ENCODE peak calls at places on chromosomes 5 and 9, in four cellular contexts. One of them, this sample, is unnamed.

GRCh38 chr5:40227366-40227765 is 452.3 kb upstream of the PTGER4 start:
- DNase-seq in GM12865: no peak
- DNase-seq in AG09319: no peak
- DNase-seq in dorsolateral prefrontal cortex: no peak
- DNase-seq in this sample: no peak

GRCh38 chr9:137305788-137306545 is 3.9 kb upstream of the NRARP start:
- DNase-seq in GM12865: no peak
- DNase-seq in dorsolateral prefrontal cortex: no peak
- DNase-seq in AG09319: no peak
- DNase-seq in this sample: no peak

GRCh38 chr5:6722015-6722414 is 8.8 kb downstream of the TENT4A start:
- DNase-seq in GM12865: peak
- DNase-seq in AG09319: no peak
- DNase-seq in dorsolateral prefrontal cortex: no peak
- DNase-seq in this sample: no peak

GRCh38 chr5:129905467-129906176 is 1.4 kb downstream of the CHSY3 start:
- DNase-seq in AG09319: no peak
- DNase-seq in GM12865: peak
- DNase-seq in dorsolateral prefrontal cortex: no peak
- DNase-seq in this sample: peak

GRCh38 chr5:156991714-156992113 is 28.7 kb upstream of the TIMD4 start:
- DNase-seq in dorsolateral prefrontal cortex: no peak
- DNase-seq in GM12865: no peak
- DNase-seq in AG09319: no peak
- DNase-seq in this sample: no peak

GRCh38 chr5:59387127-59387526 is 506.4 kb downstream of the PDE4D start:
- DNase-seq in dorsolateral prefrontal cortex: no peak
- DNase-seq in AG09319: no peak
- DNase-seq in GM12865: no peak
- DNase-seq in this sample: no peak

GRCh38 chr5:119070828-119071572 is at the start of gene DMXL1:
- DNase-seq in dorsolateral prefrontal cortex: peak
- DNase-seq in GM12865: peak
- DNase-seq in AG09319: peak
- DNase-seq in this sample: peak

GRCh38 chr5:448061-448765 is 5.2 kb downstream of the EXOC3 start:
- DNase-seq in dorsolateral prefrontal cortex: no peak
- DNase-seq in AG09319: no peak
- DNase-seq in GM12865: no peak
- DNase-seq in this sample: no peak

GRCh38 chr5:179110528-179110927 is 50.4 kb downstream of the ZNF354C start:
- DNase-seq in GM12865: no peak
- DNase-seq in AG09319: no peak
- DNase-seq in dorsolateral prefrontal cortex: no peak
- DNase-seq in this sample: no peak

GRCh38 chr5:95620870-95621838 is 1.3 kb downstream of the GPR150 start:
- DNase-seq in GM12865: peak
- DNase-seq in AG09319: no peak
- DNase-seq in dorsolateral prefrontal cortex: peak
- DNase-seq in this sample: peak

GRCh38 chr9:112581469-112582176 is 95.0 kb downstream of the KIAA1958 start:
- DNase-seq in AG09319: no peak
- DNase-seq in GM12865: no peak
- DNase-seq in dorsolateral prefrontal cortex: no peak
- DNase-seq in this sample: no peak

GRCh38 chr5:119943148-119943547 is 313.8 kb downstream of the FAM170A start:
- DNase-seq in dorsolateral prefrontal cortex: no peak
- DNase-seq in GM12865: no peak
- DNase-seq in AG09319: peak
- DNase-seq in this sample: no peak

GRCh38 chr5:135447298-135447929 is at the start of gene DCANP1:
- DNase-seq in dorsolateral prefrontal cortex: no peak
- DNase-seq in GM12865: no peak
- DNase-seq in AG09319: no peak
- DNase-seq in this sample: no peak

GRCh38 chr5:41921874-41922273 is 3.2 kb upstream of the FBXO4 start:
- DNase-seq in dorsolateral prefrontal cortex: no peak
- DNase-seq in AG09319: no peak
- DNase-seq in GM12865: no peak
- DNase-seq in this sample: no peak

GRCh38 chr5:95382843-95383242 is 8.3 kb upstream of the FAM81B start:
- DNase-seq in GM12865: no peak
- DNase-seq in dorsolateral prefrontal cortex: no peak
- DNase-seq in AG09319: no peak
- DNase-seq in this sample: no peak

GRCh38 chr9:120710110-120710981 is 3.9 kb downstream of the MEGF9 start:
- DNase-seq in dorsolateral prefrontal cortex: no peak
- DNase-seq in GM12865: peak
- DNase-seq in AG09319: peak
- DNase-seq in this sample: no peak

GRCh38 chr9:117291223-117291622 is 123.6 kb downstream of the ASTN2 start:
- DNase-seq in AG09319: no peak
- DNase-seq in dorsolateral prefrontal cortex: no peak
- DNase-seq in GM12865: no peak
- DNase-seq in this sample: no peak

GRCh38 chr9:125637264-125637663 is 69.7 kb downstream of the MAPKAP1 start:
- DNase-seq in GM12865: peak
- DNase-seq in AG09319: no peak
- DNase-seq in dorsolateral prefrontal cortex: no peak
- DNase-seq in this sample: no peak

GRCh38 chr9:115746496-115746895 is 407.1 kb upstream of the PAPPA start:
- DNase-seq in AG09319: no peak
- DNase-seq in dorsolateral prefrontal cortex: no peak
- DNase-seq in GM12865: no peak
- DNase-seq in this sample: no peak

GRCh38 chr5:128920345-128921215 is 44.7 kb upstream of the SLC27A6 start:
- DNase-seq in GM12865: no peak
- DNase-seq in AG09319: no peak
- DNase-seq in dorsolateral prefrontal cortex: no peak
- DNase-seq in this sample: no peak

GRCh38 chr9:106885451-106885850 is 22.5 kb downstream of the ZNF462 start:
- DNase-seq in dorsolateral prefrontal cortex: no peak
- DNase-seq in AG09319: no peak
- DNase-seq in GM12865: no peak
- DNase-seq in this sample: no peak

GRCh38 chr9:70865471-70865870 is 255.9 kb downstream of the TRPM3 start:
- DNase-seq in AG09319: no peak
- DNase-seq in GM12865: no peak
- DNase-seq in dorsolateral prefrontal cortex: no peak
- DNase-seq in this sample: no peak

GRCh38 chr9:129281506-129282145 is 103.6 kb upstream of the IER5L start:
- DNase-seq in dorsolateral prefrontal cortex: no peak
- DNase-seq in GM12865: no peak
- DNase-seq in AG09319: no peak
- DNase-seq in this sample: no peak

GRCh38 chr5:26519245-26519644 is 519.1 kb downstream of the CDH9 start:
- DNase-seq in GM12865: no peak
- DNase-seq in AG09319: no peak
- DNase-seq in dorsolateral prefrontal cortex: no peak
- DNase-seq in this sample: no peak

GRCh38 chr5:180133971-180134508 is 62.5 kb upstream of the RNF130 start:
- DNase-seq in AG09319: no peak
- DNase-seq in GM12865: no peak
- DNase-seq in dorsolateral prefrontal cortex: no peak
- DNase-seq in this sample: no peak

GRCh38 chr9:125784286-125785049 is 37.3 kb downstream of the PBX3 start:
- DNase-seq in GM12865: no peak
- DNase-seq in AG09319: peak
- DNase-seq in dorsolateral prefrontal cortex: no peak
- DNase-seq in this sample: no peak

GRCh38 chr5:149240354-149240998 is 31.2 kb upstream of the AFAP1L1 start:
- DNase-seq in dorsolateral prefrontal cortex: no peak
- DNase-seq in GM12865: peak
- DNase-seq in AG09319: no peak
- DNase-seq in this sample: no peak

GRCh38 chr5:93579561-93580386 is 1.2 kb downstream of the NR2F1-AS1 start:
- DNase-seq in AG09319: no peak
- DNase-seq in dorsolateral prefrontal cortex: no peak
- DNase-seq in GM12865: no peak
- DNase-seq in this sample: peak

GRCh38 chr9:94086468-94086867 is 2.2 kb downstream of the PTPDC1 start:
- DNase-seq in dorsolateral prefrontal cortex: no peak
- DNase-seq in GM12865: no peak
- DNase-seq in AG09319: no peak
- DNase-seq in this sample: no peak
- TF ChIP-seq CTCF in dorsolateral prefrontal cortex: no peak
- TF ChIP-seq CTCF in GM12865: no peak
- TF ChIP-seq CTCF in AG09319: no peak
- TF ChIP-seq CTCF in this sample: no peak

GRCh38 chr9:34584970-34585369 is 4.6 kb downstream of the CNTFR start:
- DNase-seq in GM12865: no peak
- DNase-seq in dorsolateral prefrontal cortex: no peak
- DNase-seq in AG09319: no peak
- DNase-seq in this sample: no peak

GRCh38 chr9:34588671-34589370 is 703 bp downstream of the CNTFR start:
- DNase-seq in AG09319: no peak
- DNase-seq in dorsolateral prefrontal cortex: no peak
- DNase-seq in GM12865: no peak
- DNase-seq in this sample: no peak

GRCh38 chr9:34587271-34587670 is 2.3 kb downstream of the CNTFR start:
- DNase-seq in AG09319: no peak
- DNase-seq in dorsolateral prefrontal cortex: no peak
- DNase-seq in GM12865: no peak
- DNase-seq in this sample: no peak

GRCh38 chr9:34589371-34589655 is 211 bp downstream of the CNTFR start:
- DNase-seq in dorsolateral prefrontal cortex: no peak
- DNase-seq in AG09319: no peak
- DNase-seq in GM12865: no peak
- DNase-seq in this sample: no peak

GRCh38 chr9:34585946-34586705 is 3.4 kb downstream of the CNTFR start:
- DNase-seq in dorsolateral prefrontal cortex: no peak
- DNase-seq in AG09319: no peak
- DNase-seq in GM12865: no peak
- DNase-seq in this sample: no peak
- TF ChIP-seq CTCF in dorsolateral prefrontal cortex: no peak
- TF ChIP-seq CTCF in AG09319: no peak
- TF ChIP-seq CTCF in GM12865: no peak
- TF ChIP-seq CTCF in this sample: no peak

GRCh38 chr9:130689937-130690700 is 3.5 kb upstream of the EXOSC2 start:
- DNase-seq in GM12865: peak
- DNase-seq in AG09319: peak
- DNase-seq in dorsolateral prefrontal cortex: no peak
- DNase-seq in this sample: no peak

GRCh38 chr9:130693101-130693425 is 517 bp upstream of the EXOSC2 start:
- DNase-seq in GM12865: no peak
- DNase-seq in AG09319: no peak
- DNase-seq in dorsolateral prefrontal cortex: no peak
- DNase-seq in this sample: no peak

GRCh38 chr9:130693426-130694191 is at the start of gene EXOSC2:
- DNase-seq in GM12865: peak
- DNase-seq in dorsolateral prefrontal cortex: peak
- DNase-seq in AG09319: peak
- DNase-seq in this sample: peak

GRCh38 chr9:130694205-130694604 is 625 bp downstream of the EXOSC2 start:
- DNase-seq in GM12865: peak
- DNase-seq in dorsolateral prefrontal cortex: no peak
- DNase-seq in AG09319: no peak
- DNase-seq in this sample: no peak

GRCh38 chr9:130692365-130692764 is 1.2 kb upstream of the EXOSC2 start:
- DNase-seq in AG09319: no peak
- DNase-seq in GM12865: no peak
- DNase-seq in dorsolateral prefrontal cortex: no peak
- DNase-seq in this sample: peak
- TF ChIP-seq CTCF in AG09319: no peak
- TF ChIP-seq CTCF in GM12865: no peak
- TF ChIP-seq CTCF in dorsolateral prefrontal cortex: no peak
- TF ChIP-seq CTCF in this sample: peak

GRCh38 chr9:98193336-98193944 is 1.0 kb upstream of the CORO2A start:
- DNase-seq in AG09319: no peak
- DNase-seq in GM12865: no peak
- DNase-seq in dorsolateral prefrontal cortex: no peak
- DNase-seq in this sample: no peak
- TF ChIP-seq CTCF in AG09319: no peak
- TF ChIP-seq CTCF in GM12865: no peak
- TF ChIP-seq CTCF in dorsolateral prefrontal cortex: no peak
- TF ChIP-seq CTCF in this sample: no peak

GRCh38 chr9:113876806-113877236 is 712 bp downstream of the ZNF618 start:
- DNase-seq in AG09319: no peak
- DNase-seq in GM12865: no peak
- DNase-seq in dorsolateral prefrontal cortex: no peak
- DNase-seq in this sample: no peak
- TF ChIP-seq CTCF in AG09319: peak
- TF ChIP-seq CTCF in GM12865: no peak
- TF ChIP-seq CTCF in dorsolateral prefrontal cortex: peak
- TF ChIP-seq CTCF in this sample: peak

DNA sequence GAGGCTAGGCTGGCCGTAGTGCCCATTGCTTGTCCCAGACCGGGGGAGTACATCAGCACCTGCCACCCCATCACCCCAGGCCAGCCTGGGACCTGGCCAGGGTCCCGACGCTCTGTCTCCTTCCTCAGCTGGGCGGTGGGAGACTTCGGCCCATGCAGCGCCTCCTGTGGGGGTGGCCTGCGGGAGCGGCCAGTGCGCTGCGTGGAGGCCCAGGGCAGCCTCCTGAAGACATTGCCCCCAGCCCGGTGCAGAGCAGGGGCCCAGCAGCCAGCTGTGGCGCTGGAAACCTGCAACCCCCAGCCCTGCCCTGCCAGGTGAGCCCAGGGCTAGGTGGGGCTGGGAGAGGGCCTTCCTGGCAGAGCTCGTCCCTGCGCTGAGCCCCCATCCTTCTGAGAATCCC is 16.5 kb upstream of the CACFD1 start:
- DNase-seq in AG09319: no peak
- DNase-seq in GM12865: no peak
- DNase-seq in dorsolateral prefrontal cortex: no peak
- DNase-seq in this sample: no peak
- TF ChIP-seq CTCF in AG09319: no peak
- TF ChIP-seq CTCF in GM12865: no peak
- TF ChIP-seq CTCF in dorsolateral prefrontal cortex: no peak
- TF ChIP-seq CTCF in this sample: no peak

GRCh38 chr5:158163836-158164572 is 305.1 kb upstream of the CLINT1 start:
- DNase-seq in dorsolateral prefrontal cortex: no peak
- DNase-seq in GM12865: no peak
- DNase-seq in AG09319: no peak
- DNase-seq in this sample: no peak

GRCh38 chr5:158166424-158166823 is 307.5 kb upstream of the CLINT1 start:
- DNase-seq in GM12865: no peak
- DNase-seq in dorsolateral prefrontal cortex: no peak
- DNase-seq in AG09319: no peak
- DNase-seq in this sample: no peak

GRCh38 chr5:158164648-158165047 is 305.7 kb upstream of the CLINT1 start:
- DNase-seq in dorsolateral prefrontal cortex: no peak
- DNase-seq in AG09319: no peak
- DNase-seq in GM12865: no peak
- DNase-seq in this sample: no peak

GRCh38 chr5:158162479-158162878 is 303.5 kb upstream of the CLINT1 start:
- DNase-seq in GM12865: no peak
- DNase-seq in AG09319: no peak
- DNase-seq in dorsolateral prefrontal cortex: no peak
- DNase-seq in this sample: no peak

GRCh38 chr5:158165647-158166046 is 306.7 kb upstream of the CLINT1 start:
- DNase-seq in dorsolateral prefrontal cortex: no peak
- DNase-seq in AG09319: no peak
- DNase-seq in GM12865: no peak
- DNase-seq in this sample: no peak
- TF ChIP-seq CTCF in dorsolateral prefrontal cortex: no peak
- TF ChIP-seq CTCF in AG09319: no peak
- TF ChIP-seq CTCF in GM12865: no peak
- TF ChIP-seq CTCF in this sample: no peak

GRCh38 chr9:13386324-13386723 is 106.8 kb upstream of the MPDZ start:
- DNase-seq in GM12865: no peak
- DNase-seq in AG09319: no peak
- DNase-seq in dorsolateral prefrontal cortex: no peak
- DNase-seq in this sample: no peak
- TF ChIP-seq CTCF in GM12865: no peak
- TF ChIP-seq CTCF in AG09319: no peak
- TF ChIP-seq CTCF in dorsolateral prefrontal cortex: no peak
- TF ChIP-seq CTCF in this sample: no peak